ENCODE peak calls at places on chromosomes 13 and 19, in six cellular contexts. V is activated T-cell treated with anti-CD3 and anti-CD28 coated beads, Interleukin-2, amount 50 U/mL, for 4 hours; G is stimulated activated CD4-positive, alpha-beta T cell treated with anti-CD3 and anti-CD28 coated beads, TNF-alpha, amount 100 ng/mL, for 4 hours; O is upper lobe of right lung; Y is endothelial cell; M is dermis microvascular lymphatic vessel endothelial cell. W is an unnamed sample.

GRCh38 chr13:84917252-84917878 is 881.9 kb downstream of the SLITRK6 start:
- DNase-seq in V (no peak), Y (no peak), G (no peak), O (no peak), M (peak), W (no peak)

GRCh38 chr13:35781044-35781443 is 304.6 kb upstream of the MAB21L1 start:
- DNase-seq in V (no peak), G (no peak), Y (no peak), M (no peak), O (no peak), W (no peak)

GRCh38 chr13:50126378-50127016 is 111.3 kb downstream of the KCNRG start:
- DNase-seq in G (no peak), M (peak), Y (no peak), O (no peak), V (peak), W (no peak)

GRCh38 chr19:3210347-3211017 is 14.0 kb upstream of the CELF5 start:
- DNase-seq in Y (peak), V (peak), O (peak), M (peak), G (peak), W (peak)

GRCh38 chr19:30878456-30878855 is 470.8 kb downstream of the TSHZ3 start:
- DNase-seq in O (no peak), G (no peak), V (no peak), Y (no peak), M (no peak), W (no peak)

GRCh38 chr13:22232186-22232585 is 561.3 kb downstream of the FGF9 start:
- DNase-seq in M (no peak), G (no peak), V (no peak), Y (no peak), O (no peak), W (no peak)

GRCh38 chr13:32039056-32039455 is 7.5 kb downstream of the FRY start:
- DNase-seq in G (no peak), M (no peak), O (no peak), Y (no peak), V (no peak), W (no peak)

GRCh38 chr19:48630289-48631036 is 6.7 kb downstream of the DBP start:
- DNase-seq in G (no peak), V (no peak), O (peak), Y (peak), M (peak), W (no peak)

GRCh38 chr13:35514166-35514565 is 37.7 kb upstream of the MAB21L1 start:
- DNase-seq in G (no peak), M (no peak), O (no peak), Y (no peak), V (no peak), W (no peak)

GRCh38 chr13:70408865-70409264 is 300.6 kb upstream of the KLHL1 start:
- DNase-seq in O (no peak), G (no peak), Y (no peak), M (no peak), V (no peak), W (no peak)

GRCh38 chr19:5080030-5080644 is 111.2 kb downstream of the KDM4B start:
- DNase-seq in G (no peak), M (no peak), V (no peak), Y (no peak), O (no peak), W (no peak)

GRCh38 chr13:97072297-97072696 is 78.0 kb upstream of the OXGR1 start:
- DNase-seq in G (no peak), V (no peak), Y (no peak), M (no peak), O (no peak), W (no peak)

GRCh38 chr13:32499538-32500210 is 38.9 kb downstream of the N4BP2L2 start:
- DNase-seq in O (no peak), G (no peak), Y (no peak), V (no peak), M (no peak), W (no peak)

GRCh38 chr13:21225082-21225481 is 48.6 kb downstream of the MRPL57 start:
- DNase-seq in M (no peak), V (no peak), Y (no peak), O (no peak), G (no peak), W (no peak)